ENCODE peak calls at places on chromosome X, in ten cellular contexts. Y is HepG2, B is endothelial cell, S is prostate gland, M is fibroblast of mammary gland, N is MCF 10A, O is fibroblast of lung, J is WTC11, K is transverse colon, I is AG09319. V is an unnamed sample.

GRCh38 chrX:40199704-40200103 is 101.9 kb upstream of the BCOR start:
- DNase-seq in Y (no peak), B (no peak), S (no peak), M (no peak), N (peak; percentile 30), O (no peak), J (no peak), K (no peak), I (no peak), V (no peak)

GRCh38 chrX:10052906-10053625 is 85.9 kb downstream of the CLDN34 start:
- DNase-seq in Y (no peak), B (no peak), S (no peak), M (no peak), N (peak; percentile 9), O (no peak), J (no peak), K (no peak), I (no peak), V (no peak)

GRCh38 chrX:37332987-37333658 is 16.0 kb upstream of the PRRG1 start:
- DNase-seq in Y (no peak), B (no peak), S (no peak), M (no peak), N (no peak), O (no peak), J (no peak), K (no peak), I (no peak), V (no peak)

GRCh38 chrX:103919336-103919682 is 43.1 kb upstream of the TMSB15B start:
- DNase-seq in Y (no peak), B (no peak), S (no peak), M (peak; percentile 49), N (peak; percentile 35), O (peak; percentile 54), J (no peak), K (peak; percentile 17), I (no peak), V (no peak)

GRCh38 chrX:105314468-105314867 is 94.0 kb upstream of the TEX13A start:
- DNase-seq in Y (no peak), B (no peak), S (no peak), M (peak; percentile 82), N (peak; percentile 78), O (peak; percentile 45), J (no peak), K (no peak), I (no peak), V (no peak)

GRCh38 chrX:136768469-136769084 is 12.2 kb downstream of the ARHGEF6 start:
- DNase-seq in Y (no peak), B (no peak), S (no peak), M (peak; percentile 96), N (peak; percentile 79), O (peak; percentile 94), J (peak; percentile 12), K (peak; percentile 37), I (peak; percentile 73), V (no peak)

GRCh38 chrX:13816899-13817298 is at the start of gene GPM6B:
- DNase-seq in Y (no peak), B (no peak), S (no peak), M (no peak), N (no peak), O (no peak), J (no peak), K (no peak), I (no peak), V (peak; percentile 8)

GRCh38 chrX:2539586-2539985 is 38.8 kb upstream of the DHRSX start:
- DNase-seq in Y (no peak), B (no peak), S (no peak), M (no peak), N (no peak), O (no peak), J (no peak), K (no peak), I (no peak), V (no peak)

GRCh38 chrX:55710701-55711100 is 6.8 kb upstream of the RRAGB start:
- DNase-seq in Y (no peak), B (no peak), S (peak; percentile 5), M (peak; percentile 28), N (peak; percentile 41), O (peak; percentile 48), J (no peak), K (no peak), I (no peak), V (no peak)

GRCh38 chrX:55056820-55057690 is 17.8 kb upstream of the PAGE2B start:
- DNase-seq in Y (no peak), B (no peak), S (no peak), M (peak; percentile 5), N (no peak), O (peak; percentile 68), J (no peak), K (no peak), I (no peak), V (no peak)

GRCh38 chrX:150365051-150365952 is 2.2 kb downstream of the MAMLD1 start:
- DNase-seq in Y (no peak), B (peak; percentile 80), S (peak; percentile 28), M (peak; percentile 48), N (peak; percentile 51), O (peak; percentile 58), J (peak; percentile 77), K (peak; percentile 65), I (no peak), V (peak; percentile 72)

GRCh38 chrX:7083468-7084396 is 63.8 kb upstream of the STS start:
- DNase-seq in Y (no peak), B (no peak), S (no peak), M (peak; percentile 98), N (peak; percentile 96), O (peak; percentile 99), J (no peak), K (peak; percentile 38), I (peak; percentile 63), V (no peak)

GRCh38 chrX:65587616-65588526 is 53.3 kb upstream of the LAS1L start:
- DNase-seq in Y (no peak), B (no peak), S (peak; percentile 51), M (peak; percentile 78), N (peak; percentile 86), O (peak; percentile 43), J (no peak), K (peak; percentile 86), I (peak; percentile 37), V (no peak)

GRCh38 chrX:133685806-133686205 is 270.5 kb upstream of the GPC4 start:
- DNase-seq in Y (no peak), B (no peak), S (no peak), M (no peak), N (no peak), O (no peak), J (no peak), K (no peak), I (no peak), V (no peak)

GRCh38 chrX:65406532-65406931 is 128.1 kb downstream of the LAS1L start:
- DNase-seq in Y (no peak), B (no peak), S (no peak), M (no peak), N (no peak), O (no peak), J (peak; percentile 29), K (no peak), I (no peak), V (no peak)

GRCh38 chrX:38882894-38883620 is 81.8 kb downstream of the MID1IP1 start:
- DNase-seq in Y (no peak), B (no peak), S (no peak), M (peak; percentile 96), N (peak; percentile 83), O (peak; percentile 95), J (no peak), K (no peak), I (peak; percentile 15), V (no peak)

DNA sequence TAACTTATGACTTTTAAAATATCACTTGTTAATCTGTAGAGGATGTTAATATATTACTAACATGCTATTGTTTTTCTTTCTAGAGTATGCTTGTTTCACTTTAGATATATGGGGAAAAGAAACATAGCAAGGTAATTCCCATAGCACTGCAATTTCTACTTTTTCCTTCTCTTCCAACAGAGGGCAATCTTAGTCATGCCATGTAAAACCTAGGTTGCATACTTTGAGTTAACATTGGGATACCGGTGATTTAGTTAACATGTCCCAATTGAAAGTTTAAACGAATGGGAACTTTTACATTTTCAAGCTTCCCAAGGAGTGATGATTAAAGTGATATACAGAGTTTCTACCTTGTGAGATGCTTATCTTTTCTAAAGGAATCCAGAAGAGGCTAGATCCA is 89.4 kb upstream of the IL13RA1 start:
- DNase-seq in Y (peak; percentile 3), B (no peak), S (no peak), M (no peak), N (peak; percentile 30), O (no peak), J (no peak), K (no peak), I (no peak), V (no peak)
- TF ChIP-seq CTCF in Y (peak; percentile 38), B (no peak), S (no peak), M (peak; percentile 18), N (no peak), O (no peak), J (no peak), K (peak; percentile 12), I (no peak), V (peak; percentile 38)

GRCh38 chrX:70669120-70669519 is 224.5 kb downstream of the DLG3 start:
- DNase-seq in Y (no peak), B (no peak), S (no peak), M (no peak), N (no peak), O (no peak), J (no peak), K (no peak), I (no peak), V (no peak)
- TF ChIP-seq CTCF in Y (no peak), B (no peak), S (no peak), M (no peak), N (no peak), O (no peak), J (no peak), K (no peak), I (no peak), V (no peak)

DNA sequence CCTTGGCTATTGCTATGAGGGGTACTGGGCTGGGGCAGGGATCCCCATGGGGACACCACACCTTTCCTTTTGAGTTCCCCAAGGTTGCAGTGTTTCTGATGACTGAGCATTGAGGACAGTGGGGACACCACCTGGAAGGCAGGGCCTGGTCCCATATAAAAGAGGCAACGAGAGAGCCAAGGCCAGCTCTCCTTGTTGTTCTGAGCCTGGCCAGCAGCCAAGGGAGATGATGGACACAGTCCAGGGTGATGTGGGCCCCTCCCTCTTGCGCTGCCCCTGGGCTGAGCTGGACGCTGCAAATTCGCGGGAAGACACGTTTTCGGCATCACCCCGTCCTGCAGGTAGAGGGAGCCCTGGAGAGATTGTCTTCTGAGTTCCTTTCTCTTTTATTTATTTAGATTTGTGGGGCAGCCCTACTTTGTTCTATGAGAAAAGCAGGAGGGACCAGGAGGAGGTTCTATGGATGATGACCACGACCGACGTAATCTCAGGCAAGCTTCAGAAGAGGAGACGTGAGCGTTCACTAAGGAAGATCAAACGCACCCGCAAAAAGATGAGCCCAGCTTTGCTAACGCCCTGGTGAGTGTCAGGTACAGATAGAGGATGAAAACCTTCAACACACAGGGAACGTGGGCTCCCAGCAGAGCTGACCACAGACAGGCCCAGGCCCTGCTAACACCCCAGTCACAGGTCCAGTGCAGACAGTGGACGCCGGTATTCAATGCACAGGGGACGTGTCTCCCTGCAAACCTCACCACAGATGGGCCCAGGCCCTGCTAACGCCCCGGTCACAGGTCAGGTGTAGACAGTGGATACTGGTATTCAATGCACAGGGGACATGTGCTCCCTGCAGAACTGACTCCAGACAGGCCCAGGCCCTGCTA is 97.4 kb downstream of the SHOX start:
- DNase-seq in Y (peak; percentile 9), B (no peak), S (no peak), M (no peak), N (no peak), O (no peak), J (peak; percentile 77), K (no peak), I (no peak), V (peak; percentile 24)
- TF ChIP-seq CTCF in Y (peak; percentile 49), B (no peak), S (no peak), M (no peak), N (no peak), O (no peak), J (peak; percentile 41), K (no peak), I (peak; percentile 0), V (peak; percentile 62)

GRCh38 chrX:135556055-135556454 is 35.6 kb downstream of the INTS6L start:
- DNase-seq in Y (no peak), B (no peak), S (no peak), M (no peak), N (no peak), O (no peak), J (no peak), K (no peak), I (no peak), V (no peak)
- TF ChIP-seq CTCF in Y (no peak), B (no peak), S (no peak), M (no peak), N (no peak), O (no peak), J (no peak), K (no peak), I (no peak), V (no peak)

V was measured in neural crest cell.